ENCODE peak calls at places on chromosomes 16 and 17, in four cellular contexts. S, L, X and W are unnamed samples. For H3K4me1, the result is how much of the 10 kb centered on the place peaks cover.

GRCh38 chr16:15996432-15997109 is 47.2 kb downstream of the ABCC1 start:
- DNase-seq in S (no peak), L (no peak), X (peak), W (peak)

GRCh38 chr17:63768433-63768832 is 5.0 kb downstream of the CCDC47 start:
- DNase-seq in S (no peak), L (no peak), X (no peak), W (no peak)

GRCh38 chr16:4232541-4233386 is 9.1 kb downstream of the SRL start:
- DNase-seq in S (no peak), L (peak), X (no peak), W (no peak)

GRCh38 chr16:57624806-57625500 is 3.5 kb upstream of the ADGRG1 start:
- DNase-seq in S (no peak), L (no peak), X (no peak), W (no peak)

GRCh38 chr16:11402051-11402744 is 56.9 kb downstream of the RMI2 start:
- DNase-seq in S (no peak), L (peak), X (no peak), W (no peak)

GRCh38 chr17:8275421-8276290 is 12.8 kb upstream of the RANGRF start:
- DNase-seq in S (no peak), L (no peak), X (no peak), W (no peak)

GRCh38 chr17:4163951-4164350 is 21.0 kb downstream of the CYB5D2 start:
- DNase-seq in S (no peak), L (peak), X (no peak), W (no peak)

GRCh38 chr16:73122604-73123386 is 74.9 kb upstream of the ZFHX3 start:
- DNase-seq in S (peak), L (peak), X (no peak), W (peak)

GRCh38 chr16:15873737-15874136 is 14.7 kb downstream of the CEP20 start:
- DNase-seq in S (no peak), L (no peak), X (no peak), W (no peak)

GRCh38 chr17:9002236-9002609 is 19.1 kb upstream of the NTN1 start:
- DNase-seq in S (no peak), L (no peak), X (no peak), W (no peak)

GRCh38 chr17:9239821-9240658 is 218.7 kb downstream of the NTN1 start:
- DNase-seq in S (peak), L (peak), X (no peak), W (peak)

GRCh38 chr16:62283-62682 is 8.7 kb downstream of the SNRNP25 start:
- DNase-seq in S (no peak), L (no peak), X (no peak), W (no peak)

GRCh38 chr16:61684566-61684965 is 351.7 kb downstream of the CDH8 start:
- DNase-seq in S (no peak), L (no peak), X (no peak), W (no peak)

GRCh38 chr17:40819528-40820125 is 2.8 kb downstream of the KRT10 start:
- DNase-seq in S (peak), L (no peak), X (peak), W (no peak)

GRCh38 chr17:71405101-71405500 is 715.7 kb upstream of the SOX9 start:
- DNase-seq in S (no peak), L (no peak), X (no peak), W (no peak)

GRCh38 chr16:10671729-10672128 is 23.0 kb downstream of the TEKT5 start:
- DNase-seq in S (no peak), L (no peak), X (no peak), W (no peak)

GRCh38 chr17:48791128-48792032 is 25.6 kb downstream of the TTLL6 start:
- DNase-seq in S (peak), L (peak), X (peak), W (peak)

GRCh38 chr17:1461193-1461944 is 5.3 kb upstream of the CRK start:
- DNase-seq in S (no peak), L (no peak), X (no peak), W (no peak)

GRCh38 chr16:4215106-4215505 is 26.8 kb downstream of the SRL start:
- DNase-seq in S (no peak), L (peak), X (no peak), W (no peak)

GRCh38 chr16:73002836-73003235 is 45.1 kb downstream of the ZFHX3 start:
- DNase-seq in S (no peak), L (no peak), X (no peak), W (no peak)

GRCh38 chr17:77002103-77003045 is 134.2 kb downstream of the MGAT5B start:
- DNase-seq in S (no peak), L (no peak), X (peak), W (no peak)

GRCh38 chr17:44828919-44829557 is 1.0 kb downstream of the GJC1 start:
- DNase-seq in S (no peak), L (no peak), X (no peak), W (no peak)

DNA sequence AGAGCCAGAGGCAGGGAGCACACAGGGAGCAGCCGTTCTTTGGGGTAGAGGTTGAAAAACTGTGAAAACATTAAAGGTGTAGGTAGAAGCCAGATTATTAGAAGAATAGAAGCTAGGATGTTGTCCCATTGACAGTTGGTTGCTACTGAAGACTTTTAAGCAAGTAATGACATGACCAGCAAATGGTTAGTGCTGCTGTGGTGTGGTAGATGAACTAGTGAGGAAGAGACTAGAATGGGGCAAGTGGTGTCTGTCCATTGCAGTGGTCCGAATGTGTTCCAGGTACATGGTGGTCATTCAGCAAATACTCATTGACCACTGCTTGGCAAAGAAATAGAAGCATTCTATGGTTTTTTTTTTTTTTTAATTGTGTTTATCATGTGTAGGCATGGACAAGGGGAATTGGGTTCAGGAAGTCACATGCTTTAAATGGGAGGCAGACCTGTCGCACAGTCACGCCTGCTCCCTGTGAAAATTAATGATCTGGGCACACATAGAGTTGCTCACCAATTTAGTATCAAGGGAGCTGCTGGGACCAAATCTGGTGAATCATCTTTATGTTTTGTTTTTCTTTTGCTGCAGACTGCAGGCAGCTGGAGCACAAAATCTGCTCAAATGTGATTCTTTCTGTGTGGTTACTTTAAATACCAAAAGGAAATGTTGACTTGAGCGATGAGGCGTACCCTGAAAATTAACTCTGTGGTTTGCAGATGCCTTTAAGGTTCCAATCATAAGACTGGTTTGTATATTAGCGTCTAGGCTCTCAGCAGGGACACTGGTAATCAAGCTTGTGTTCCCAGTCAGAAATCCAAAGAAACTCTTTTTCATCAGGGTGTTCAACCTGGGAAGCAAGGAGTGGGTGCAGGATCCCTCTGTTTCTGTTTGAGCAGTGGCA is 30.7 kb downstream of the YPEL2 start:
- DNase-seq in S (no peak), L (no peak), X (no peak), W (no peak)
- H3K4me3 ChIP-seq in S (peak), L (no peak), X (no peak), W (no peak)

GRCh38 chr16:65218348-65218747 is 96.5 kb upstream of the CDH11 start:
- DNase-seq in S (no peak), L (no peak), X (no peak), W (no peak)
- TF ChIP-seq CTCF in S (no peak), L (no peak), X (no peak), W (no peak)

GRCh38 chr17:80481284-80482057 is 5.1 kb upstream of the NPTX1 start:
- DNase-seq in S (no peak), L (no peak), X (no peak), W (no peak)
- H3K4me1 ChIP-seq in S (under half), L (under half), X (under half), W (under half)

GRCh38 chr16:85229869-85230416 is 117.7 kb upstream of the CIBAR2 start:
- DNase-seq in S (no peak), L (no peak), X (no peak), W (no peak)

GRCh38 chr16:85228970-85229430 is 116.7 kb upstream of the CIBAR2 start:
- DNase-seq in S (no peak), L (no peak), X (no peak), W (no peak)

GRCh38 chr16:85228463-85228862 is 116.2 kb upstream of the CIBAR2 start:
- DNase-seq in S (no peak), L (no peak), X (no peak), W (no peak)

GRCh38 chr16:85227262-85227923 is 115.1 kb upstream of the CIBAR2 start:
- DNase-seq in S (no peak), L (no peak), X (no peak), W (no peak)

DNA sequence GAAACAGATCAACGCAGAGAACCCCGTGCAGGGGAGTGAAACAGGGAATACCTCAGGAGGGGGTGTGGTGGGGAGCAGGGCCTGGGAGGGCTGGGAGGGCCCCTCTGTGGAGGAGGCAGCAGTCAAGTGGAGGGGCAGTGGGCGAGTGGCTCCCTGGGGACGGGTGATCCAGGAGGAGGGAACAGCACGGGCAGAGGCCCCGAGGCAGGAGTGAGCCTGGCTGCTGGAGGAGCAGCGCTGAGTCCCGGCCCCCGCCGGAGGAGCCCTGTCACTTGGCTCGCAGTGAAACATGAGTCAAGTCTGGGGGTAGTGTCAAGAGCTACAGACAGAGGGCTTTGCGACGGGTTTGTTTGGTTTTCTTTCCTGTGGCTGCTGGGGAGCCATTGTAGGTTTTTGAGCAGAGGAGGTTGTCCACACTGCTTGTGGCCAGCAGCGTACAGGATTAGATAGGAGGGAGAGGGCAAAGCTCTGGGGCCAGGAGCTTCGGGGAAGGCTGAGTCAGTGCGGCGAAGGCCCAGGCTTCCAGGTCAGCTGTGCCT is 115.7 kb upstream of the CIBAR2 start:
- DNase-seq in S (no peak), L (no peak), X (no peak), W (peak)
- H3K4me3 ChIP-seq in S (no peak), L (no peak), X (no peak), W (no peak)

GRCh38 chr16:82061861-82062525 is 26.9 kb downstream of the HSD17B2 start:
- DNase-seq in S (no peak), L (no peak), X (no peak), W (no peak)
- TF ChIP-seq CTCF in S (peak), L (no peak), X (peak), W (no peak)

GRCh38 chr17:57363998-57364645 is 107.8 kb downstream of the MSI2 start:
- DNase-seq in S (no peak), L (no peak), X (no peak), W (no peak)

GRCh38 chr17:57366558-57367351 is 110.4 kb downstream of the MSI2 start:
- DNase-seq in S (peak), L (peak), X (peak), W (no peak)

GRCh38 chr17:57366177-57366557 is 109.8 kb downstream of the MSI2 start:
- DNase-seq in S (no peak), L (no peak), X (no peak), W (no peak)

GRCh38 chr17:57363580-57363979 is 107.3 kb downstream of the MSI2 start:
- DNase-seq in S (no peak), L (no peak), X (no peak), W (no peak)

DNA sequence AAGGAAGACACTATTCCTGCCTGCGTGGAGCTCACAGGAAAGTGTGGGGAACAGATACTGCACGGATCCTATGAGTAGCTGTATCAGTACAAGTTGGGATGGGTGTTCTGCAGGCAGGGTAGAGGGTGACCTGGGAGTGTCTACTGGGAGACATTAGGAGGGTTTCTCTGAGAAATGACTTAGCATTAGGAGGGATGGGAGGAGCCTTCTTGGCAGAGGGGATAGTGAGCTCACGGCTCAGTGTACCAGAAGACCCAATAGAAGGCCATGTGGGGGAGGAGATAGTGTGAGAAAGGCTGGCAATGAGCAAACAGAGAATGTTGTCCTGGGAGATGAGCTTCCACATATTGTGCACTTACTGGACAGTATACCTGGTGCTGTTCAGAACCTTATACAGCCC is 109.1 kb downstream of the MSI2 start:
- DNase-seq in S (no peak), L (no peak), X (peak), W (no peak)
- H3K4me1 ChIP-seq in S (under half), L (half or more), X (half or more), W (under half)

GRCh38 chr17:18144261-18144660 is 35.7 kb downstream of the MYO15A start:
- DNase-seq in S (no peak), L (no peak), X (no peak), W (no peak)
- H3K4me3 ChIP-seq in S (no peak), L (no peak), X (no peak), W (no peak)